ENCODE peak calls at places on chromosome 16, in five cellular contexts. H is thoracic aorta; N is effector memory CD4-positive, alpha-beta T cell; W is epithelial cell of prostate; O is CD4-positive, alpha-beta T cell. X is an unnamed sample.

GRCh38 chr16:81693467-81694303 is 85.4 kb upstream of the PLCG2 start:
- DNase-seq in W (no peak), N (no peak), H (no peak), O (no peak), X (no peak)

GRCh38 chr16:54312502-54312991 is 26.0 kb upstream of the IRX3 start:
- DNase-seq in H (no peak), W (no peak), O (no peak), N (no peak), X (no peak)

GRCh38 chr16:18979936-18980335 is 3.8 kb upstream of the TMC7 start:
- DNase-seq in N (no peak), O (no peak), W (no peak), H (no peak), X (no peak)

GRCh38 chr16:11405331-11406176 is 60.3 kb downstream of the RMI2 start:
- DNase-seq in N (no peak), O (peak), W (no peak), H (no peak), X (no peak)

GRCh38 chr16:65120811-65121721 is 797 bp downstream of the CDH11 start:
- DNase-seq in O (no peak), N (no peak), H (no peak), W (no peak), X (peak)

GRCh38 chr16:53511403-53512280 is 8.6 kb upstream of the AKTIP start:
- DNase-seq in W (no peak), N (no peak), O (no peak), H (no peak), X (no peak)

GRCh38 chr16:69273009-69273408 is 38.1 kb upstream of the VPS4A start:
- DNase-seq in H (no peak), N (no peak), W (no peak), O (no peak), X (no peak)

GRCh38 chr16:19710191-19710908 is 7.7 kb downstream of the KNOP1 start:
- DNase-seq in O (no peak), W (no peak), H (no peak), N (no peak), X (no peak)

GRCh38 chr16:59698341-59698979 is 964.3 kb upstream of the GOT2 start:
- DNase-seq in W (peak), O (no peak), N (no peak), H (no peak), X (peak)

GRCh38 chr16:70706948-70707465 is 21.2 kb upstream of the MTSS2 start:
- DNase-seq in H (no peak), N (no peak), W (no peak), O (no peak), X (peak)

GRCh38 chr16:1746693-1747195 is 24.6 kb downstream of the NME3 start:
- DNase-seq in N (no peak), O (no peak), H (no peak), W (no peak), X (peak)

GRCh38 chr16:88926374-88926990 is 50.5 kb downstream of the CBFA2T3 start:
- DNase-seq in O (no peak), N (no peak), H (no peak), W (no peak), X (no peak)

GRCh38 chr16:88382491-88383400 is at the start of gene ZNF469:
- DNase-seq in N (no peak), H (no peak), O (no peak), W (no peak), X (no peak)

GRCh38 chr16:49338867-49339266 is 34.7 kb upstream of the C16orf78 start:
- DNase-seq in N (no peak), H (no peak), O (no peak), W (no peak), X (no peak)

GRCh38 chr16:81238296-81239011 is at the start of gene BCO1:
- DNase-seq in W (peak), H (no peak), O (no peak), N (no peak), X (peak)

GRCh38 chr16:56257260-56257659 is 66.0 kb downstream of the GNAO1 start:
- DNase-seq in W (no peak), O (no peak), H (no peak), N (no peak), X (peak)

GRCh38 chr16:31477220-31478216 is 5.4 kb upstream of the SLC5A2 start:
- DNase-seq in N (no peak), H (no peak), W (no peak), O (no peak), X (no peak)

GRCh38 chr16:4660454-4661007 is 32.8 kb upstream of the NUDT16L1 start:
- DNase-seq in O (peak), H (no peak), W (no peak), N (peak), X (no peak)

GRCh38 chr16:89314357-89314756 is 96.9 kb downstream of the ZNF778 start:
- DNase-seq in W (no peak), N (peak), O (peak), H (no peak), X (peak)

GRCh38 chr16:28136751-28137434 is 73.4 kb upstream of the GSG1L start:
- DNase-seq in H (no peak), N (peak), O (peak), W (no peak), X (no peak)

GRCh38 chr16:80931985-80932720 is 74.5 kb downstream of the CMC2 start:
- DNase-seq in N (no peak), W (no peak), H (no peak), O (no peak), X (peak)

GRCh38 chr16:11233727-11234376 is 22.2 kb downstream of the SOCS1 start:
- DNase-seq in O (peak), W (no peak), N (peak), H (no peak), X (no peak)

GRCh38 chr16:65737831-65738230 is 616.0 kb upstream of the CDH11 start:
- DNase-seq in H (no peak), O (no peak), N (no peak), W (no peak), X (no peak)

GRCh38 chr16:3601614-3602319 is 9.6 kb downstream of the SLX4 start:
- DNase-seq in N (no peak), O (no peak), H (no peak), W (no peak), X (no peak)

GRCh38 chr16:1933097-1933661 is 9.8 kb downstream of the MSRB1 start:
- DNase-seq in W (no peak), N (no peak), H (no peak), O (no peak), X (no peak)

GRCh38 chr16:4021070-4021779 is 95.0 kb downstream of the ADCY9 start:
- DNase-seq in W (peak), O (no peak), N (no peak), H (no peak), X (peak)

GRCh38 chr16:52469091-52469490 is 77.9 kb downstream of the TOX3 start:
- DNase-seq in W (no peak), O (no peak), H (no peak), N (no peak), X (no peak)

GRCh38 chr16:27721548-27722265 is 171.8 kb downstream of the KATNIP start:
- DNase-seq in N (no peak), H (peak), W (no peak), O (no peak), X (no peak)

GRCh38 chr16:24635900-24636610 is 93.4 kb upstream of the TNRC6A start:
- DNase-seq in H (no peak), W (peak), O (no peak), N (no peak), X (peak)

GRCh38 chr16:78669994-78670393 is 570.5 kb downstream of the WWOX start:
- DNase-seq in N (no peak), W (no peak), O (no peak), H (no peak), X (no peak)

GRCh38 chr16:69077251-69077650 is 28.2 kb upstream of the HAS3 start:
- DNase-seq in N (no peak), H (no peak), W (peak), O (no peak), X (peak)

GRCh38 chr16:54933281-54934150 is 2.9 kb downstream of the IRX5 start:
- DNase-seq in N (no peak), O (no peak), W (no peak), H (no peak), X (peak)

GRCh38 chr16:19879241-19879792 is 5.3 kb downstream of the GPRC5B start:
- DNase-seq in H (no peak), N (no peak), W (peak), O (no peak), X (peak)

GRCh38 chr16:2385441-2385840 is 43.8 kb upstream of the CCNF start:
- DNase-seq in N (no peak), W (peak), H (no peak), O (no peak), X (peak)

GRCh38 chr16:67404740-67405226 is 11.5 kb upstream of the TPPP3 start:
- DNase-seq in W (peak), N (no peak), H (no peak), O (no peak), X (peak)

GRCh38 chr16:73277066-73277465 is 229.1 kb upstream of the ZFHX3 start:
- DNase-seq in O (no peak), W (no peak), N (no peak), H (no peak), X (no peak)

GRCh38 chr16:73274140-73274539 is 226.2 kb upstream of the ZFHX3 start:
- DNase-seq in N (no peak), O (no peak), W (no peak), H (no peak), X (no peak)

GRCh38 chr16:73275024-73275423 is 227.1 kb upstream of the ZFHX3 start:
- DNase-seq in N (no peak), W (no peak), H (no peak), O (no peak), X (no peak)

GRCh38 chr16:73279451-73279850 is 231.5 kb upstream of the ZFHX3 start:
- DNase-seq in H (no peak), W (no peak), O (no peak), N (no peak), X (no peak)

GRCh38 chr16:73275448-73275847 is 227.5 kb upstream of the ZFHX3 start:
- DNase-seq in W (no peak), N (no peak), H (no peak), O (no peak), X (no peak)
- H3K27ac ChIP-seq in W (no peak), N (no peak), H (no peak), O (no peak), X (no peak)

GRCh38 chr16:85935391-85935956 is 36.5 kb downstream of the IRF8 start:
- DNase-seq in W (no peak), O (no peak), H (no peak), N (no peak), X (no peak)
- H3K27ac ChIP-seq in W (no peak), O (peak), H (no peak), N (peak), X (no peak)

DNA sequence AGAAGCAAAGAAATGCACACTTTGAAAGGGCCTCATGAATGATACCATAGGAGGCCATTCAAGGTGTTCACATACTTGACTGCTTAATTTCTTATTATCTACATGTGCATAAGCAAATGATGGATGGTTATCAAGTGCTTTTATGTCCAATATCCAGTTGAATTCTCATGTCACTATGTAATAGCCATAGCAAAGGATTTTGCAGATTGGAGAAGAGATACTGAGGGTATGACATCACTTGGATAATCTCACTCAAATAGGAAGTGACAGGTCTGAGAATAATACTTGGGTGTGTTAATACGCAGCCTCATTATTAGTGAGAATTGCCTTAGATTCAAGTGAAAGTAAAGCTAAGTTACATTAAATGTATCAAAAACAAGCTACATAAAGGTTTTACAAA is 1208.6 kb downstream of the CDH11 start:
- DNase-seq in W (no peak), H (no peak), N (no peak), O (no peak), X (no peak)
- H3K27ac ChIP-seq in W (no peak), H (no peak), N (no peak), O (no peak), X (no peak)

GRCh38 chr16:17301593-17302135 is 169.1 kb downstream of the XYLT1 start:
- DNase-seq in W (no peak), N (no peak), O (no peak), H (no peak), X (no peak)
- H3K27ac ChIP-seq in W (no peak), N (no peak), O (no peak), H (no peak), X (no peak)

GRCh38 chr16:83578146-83578545 is 229.6 kb upstream of the HSBP1 start:
- DNase-seq in O (no peak), N (no peak), W (no peak), H (no peak), X (no peak)

GRCh38 chr16:83577201-83577600 is 230.6 kb upstream of the HSBP1 start:
- DNase-seq in W (no peak), N (no peak), O (no peak), H (no peak), X (no peak)

GRCh38 chr16:83579027-83579426 is 228.8 kb upstream of the HSBP1 start:
- DNase-seq in W (no peak), H (no peak), N (no peak), O (no peak), X (no peak)

GRCh38 chr16:83579431-83579830 is 228.3 kb upstream of the HSBP1 start:
- DNase-seq in W (no peak), O (no peak), N (no peak), H (no peak), X (no peak)

DNA sequence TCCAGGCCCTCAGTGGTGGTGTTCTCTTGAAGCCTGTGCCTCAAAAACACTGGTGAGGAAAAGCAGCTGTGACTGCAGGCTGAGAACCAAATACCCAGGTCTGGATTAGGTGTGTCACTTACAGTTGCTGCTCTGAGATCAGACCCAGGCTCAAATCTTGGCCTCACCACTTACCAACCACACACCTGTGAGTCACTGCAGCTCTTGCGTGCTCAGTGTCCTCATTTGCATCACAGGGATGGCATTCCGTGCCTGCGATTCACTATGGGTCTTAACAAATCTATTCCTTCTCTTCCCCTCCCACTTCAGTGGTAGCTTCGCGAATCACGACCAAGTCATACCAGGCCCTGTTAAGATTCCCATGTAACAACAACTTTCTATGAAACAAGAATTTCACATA is 233.4 kb upstream of the HSBP1 start:
- DNase-seq in H (no peak), W (peak), O (no peak), N (no peak), X (peak)
- H3K27ac ChIP-seq in H (no peak), W (peak), O (no peak), N (no peak), X (peak)

X was measured in foreskin keratinocyte.